ENCODE peak calls at places on chromosomes 11 and 22, in nine cellular contexts. One of them, this sample, is unnamed.

GRCh38 chr11:19232910-19233503 is 7.7 kb downstream of the E2F8 start:
- DNase-seq in adrenal gland: peak
- DNase-seq in sigmoid colon: no peak
- DNase-seq in lower leg skin: no peak
- DNase-seq in A549: peak
- DNase-seq in gastrocnemius medialis: peak
- DNase-seq in prostate gland: no peak
- DNase-seq in K562: no peak
- DNase-seq in IMR-90: peak
- DNase-seq in this sample: no peak

GRCh38 chr11:110972640-110973039 is 260.4 kb upstream of the ARHGAP20 start:
- DNase-seq in sigmoid colon: no peak
- DNase-seq in prostate gland: no peak
- DNase-seq in lower leg skin: no peak
- DNase-seq in adrenal gland: peak
- DNase-seq in A549: no peak
- DNase-seq in K562: no peak
- DNase-seq in gastrocnemius medialis: no peak
- DNase-seq in IMR-90: peak
- DNase-seq in this sample: no peak

GRCh38 chr11:96337541-96338530 is 5.2 kb downstream of the MAML2 start:
- DNase-seq in K562: peak
- DNase-seq in lower leg skin: no peak
- DNase-seq in prostate gland: no peak
- DNase-seq in gastrocnemius medialis: no peak
- DNase-seq in IMR-90: peak
- DNase-seq in A549: no peak
- DNase-seq in adrenal gland: peak
- DNase-seq in sigmoid colon: no peak
- DNase-seq in this sample: no peak

GRCh38 chr11:130531061-130531460 is 82.6 kb downstream of the ADAMTS15 start:
- DNase-seq in lower leg skin: no peak
- DNase-seq in gastrocnemius medialis: no peak
- DNase-seq in adrenal gland: no peak
- DNase-seq in K562: no peak
- DNase-seq in prostate gland: no peak
- DNase-seq in IMR-90: no peak
- DNase-seq in A549: no peak
- DNase-seq in sigmoid colon: no peak
- DNase-seq in this sample: no peak

GRCh38 chr22:30880181-30880601 is 88.4 kb downstream of the MORC2 start:
- DNase-seq in adrenal gland: no peak
- DNase-seq in lower leg skin: no peak
- DNase-seq in prostate gland: no peak
- DNase-seq in K562: no peak
- DNase-seq in gastrocnemius medialis: no peak
- DNase-seq in sigmoid colon: no peak
- DNase-seq in A549: no peak
- DNase-seq in IMR-90: no peak
- DNase-seq in this sample: no peak

GRCh38 chr22:20096574-20097420 is 16.8 kb downstream of the DGCR8 start:
- DNase-seq in A549: no peak
- DNase-seq in K562: no peak
- DNase-seq in sigmoid colon: no peak
- DNase-seq in adrenal gland: no peak
- DNase-seq in prostate gland: no peak
- DNase-seq in lower leg skin: no peak
- DNase-seq in gastrocnemius medialis: no peak
- DNase-seq in IMR-90: no peak
- DNase-seq in this sample: no peak

GRCh38 chr11:58742140-58742539 is 10.4 kb upstream of the GLYAT start:
- DNase-seq in prostate gland: no peak
- DNase-seq in IMR-90: no peak
- DNase-seq in A549: no peak
- DNase-seq in gastrocnemius medialis: no peak
- DNase-seq in adrenal gland: no peak
- DNase-seq in lower leg skin: no peak
- DNase-seq in K562: no peak
- DNase-seq in sigmoid colon: no peak
- DNase-seq in this sample: no peak

GRCh38 chr11:44071157-44071556 is 5.1 kb downstream of the ACCS start:
- DNase-seq in IMR-90: no peak
- DNase-seq in lower leg skin: no peak
- DNase-seq in K562: no peak
- DNase-seq in adrenal gland: no peak
- DNase-seq in gastrocnemius medialis: no peak
- DNase-seq in A549: no peak
- DNase-seq in prostate gland: no peak
- DNase-seq in sigmoid colon: no peak
- DNase-seq in this sample: no peak

GRCh38 chr11:118009821-118010737 is 23.9 kb downstream of the IL10RA start:
- DNase-seq in gastrocnemius medialis: no peak
- DNase-seq in adrenal gland: no peak
- DNase-seq in IMR-90: no peak
- DNase-seq in sigmoid colon: no peak
- DNase-seq in lower leg skin: no peak
- DNase-seq in A549: no peak
- DNase-seq in K562: no peak
- DNase-seq in prostate gland: no peak
- DNase-seq in this sample: no peak

GRCh38 chr11:77091146-77091940 is 11.3 kb upstream of the OMP start:
- DNase-seq in A549: peak
- DNase-seq in K562: peak
- DNase-seq in IMR-90: peak
- DNase-seq in sigmoid colon: peak
- DNase-seq in prostate gland: peak
- DNase-seq in adrenal gland: peak
- DNase-seq in gastrocnemius medialis: peak
- DNase-seq in lower leg skin: peak
- DNase-seq in this sample: peak

GRCh38 chr22:32660292-32660691 is 141.2 kb upstream of the TIMP3 start:
- DNase-seq in prostate gland: peak
- DNase-seq in adrenal gland: peak
- DNase-seq in IMR-90: peak
- DNase-seq in gastrocnemius medialis: peak
- DNase-seq in sigmoid colon: peak
- DNase-seq in K562: peak
- DNase-seq in A549: peak
- DNase-seq in lower leg skin: peak
- DNase-seq in this sample: peak

GRCh38 chr11:116535120-116535519 is 237.7 kb downstream of the BUD13 start:
- DNase-seq in gastrocnemius medialis: no peak
- DNase-seq in prostate gland: no peak
- DNase-seq in K562: no peak
- DNase-seq in adrenal gland: no peak
- DNase-seq in lower leg skin: no peak
- DNase-seq in sigmoid colon: peak
- DNase-seq in A549: no peak
- DNase-seq in IMR-90: no peak
- DNase-seq in this sample: no peak

GRCh38 chr22:49046000-49046545 is 781.6 kb downstream of the BRD1 start:
- DNase-seq in sigmoid colon: no peak
- DNase-seq in gastrocnemius medialis: no peak
- DNase-seq in lower leg skin: no peak
- DNase-seq in adrenal gland: no peak
- DNase-seq in K562: no peak
- DNase-seq in IMR-90: no peak
- DNase-seq in prostate gland: no peak
- DNase-seq in A549: no peak
- DNase-seq in this sample: no peak

GRCh38 chr22:49045276-49045675 is 782.4 kb downstream of the BRD1 start:
- DNase-seq in sigmoid colon: no peak
- DNase-seq in prostate gland: no peak
- DNase-seq in IMR-90: no peak
- DNase-seq in A549: no peak
- DNase-seq in K562: no peak
- DNase-seq in lower leg skin: no peak
- DNase-seq in adrenal gland: no peak
- DNase-seq in gastrocnemius medialis: no peak
- DNase-seq in this sample: no peak

GRCh38 chr22:49047461-49047860 is 780.2 kb downstream of the BRD1 start:
- DNase-seq in A549: no peak
- DNase-seq in gastrocnemius medialis: no peak
- DNase-seq in sigmoid colon: no peak
- DNase-seq in prostate gland: no peak
- DNase-seq in IMR-90: peak
- DNase-seq in K562: no peak
- DNase-seq in lower leg skin: no peak
- DNase-seq in adrenal gland: peak
- DNase-seq in this sample: no peak

GRCh38 chr22:49048591-49048990 is 779.1 kb downstream of the BRD1 start:
- DNase-seq in gastrocnemius medialis: no peak
- DNase-seq in IMR-90: no peak
- DNase-seq in lower leg skin: no peak
- DNase-seq in prostate gland: no peak
- DNase-seq in adrenal gland: no peak
- DNase-seq in sigmoid colon: no peak
- DNase-seq in A549: no peak
- DNase-seq in K562: no peak
- DNase-seq in this sample: no peak

GRCh38 chr22:49046546-49047305 is 780.9 kb downstream of the BRD1 start:
- DNase-seq in sigmoid colon: no peak
- DNase-seq in prostate gland: no peak
- DNase-seq in lower leg skin: no peak
- DNase-seq in A549: peak
- DNase-seq in adrenal gland: peak
- DNase-seq in K562: peak
- DNase-seq in IMR-90: no peak
- DNase-seq in gastrocnemius medialis: no peak
- DNase-seq in this sample: peak
- TF ChIP-seq CTCF in sigmoid colon: peak
- TF ChIP-seq CTCF in prostate gland: peak
- TF ChIP-seq CTCF in lower leg skin: no peak
- TF ChIP-seq CTCF in A549: peak
- TF ChIP-seq CTCF in adrenal gland: no peak
- TF ChIP-seq CTCF in K562: peak
- TF ChIP-seq CTCF in IMR-90: no peak
- TF ChIP-seq CTCF in gastrocnemius medialis: no peak
- TF ChIP-seq CTCF in this sample: peak

DNA sequence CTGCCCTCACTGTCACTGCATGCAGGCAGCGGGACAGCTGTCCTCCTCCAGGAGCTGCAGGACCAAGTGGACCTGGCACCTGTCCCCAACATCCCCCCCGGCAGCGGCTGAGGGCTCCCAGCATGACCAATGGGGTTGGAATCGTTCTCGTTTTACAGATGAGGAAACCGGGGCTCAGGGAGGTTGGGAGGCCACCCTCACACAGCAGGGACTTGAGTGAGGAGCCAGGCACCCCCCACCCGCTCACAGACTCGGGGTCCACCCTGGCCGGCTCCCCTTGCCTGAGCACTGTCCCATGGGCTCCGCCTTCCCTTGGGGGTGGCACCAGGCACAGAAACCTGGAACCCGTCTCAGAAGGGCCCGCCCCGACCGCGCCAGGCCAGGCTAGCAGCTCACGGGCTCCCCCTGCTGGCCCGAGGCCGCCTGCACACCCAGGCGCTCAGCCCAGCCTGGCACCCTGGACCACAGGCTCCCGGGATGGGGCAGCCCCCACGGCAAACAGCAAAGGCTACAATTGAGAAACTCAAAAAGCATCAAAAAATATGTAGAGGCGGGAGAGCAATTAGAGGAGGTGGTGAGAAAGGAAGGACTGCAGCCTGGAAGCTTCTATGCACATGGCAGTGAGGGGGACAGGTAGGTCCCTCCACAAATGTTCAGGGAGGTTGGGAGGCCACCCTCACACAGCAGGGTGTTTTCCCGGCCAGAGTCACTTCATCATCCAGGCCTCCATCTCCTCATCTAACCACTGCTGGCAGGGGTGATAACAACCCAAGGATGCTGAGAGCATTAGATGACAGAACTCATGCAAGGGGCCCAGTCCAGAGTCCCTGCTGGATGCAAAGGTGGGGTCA is 12.8 kb downstream of the MACROD1 start:
- DNase-seq in prostate gland: peak
- DNase-seq in gastrocnemius medialis: peak
- DNase-seq in K562: peak
- DNase-seq in A549: peak
- DNase-seq in lower leg skin: no peak
- DNase-seq in IMR-90: peak
- DNase-seq in adrenal gland: peak
- DNase-seq in sigmoid colon: peak
- DNase-seq in this sample: peak
- H3K4me3 ChIP-seq in prostate gland: no peak
- H3K4me3 ChIP-seq in gastrocnemius medialis: no peak
- H3K4me3 ChIP-seq in K562: no peak
- H3K4me3 ChIP-seq in A549: no peak
- H3K4me3 ChIP-seq in lower leg skin: no peak
- H3K4me3 ChIP-seq in IMR-90: no peak
- H3K4me3 ChIP-seq in adrenal gland: no peak
- H3K4me3 ChIP-seq in sigmoid colon: no peak
- H3K4me3 ChIP-seq in this sample: no peak

DNA sequence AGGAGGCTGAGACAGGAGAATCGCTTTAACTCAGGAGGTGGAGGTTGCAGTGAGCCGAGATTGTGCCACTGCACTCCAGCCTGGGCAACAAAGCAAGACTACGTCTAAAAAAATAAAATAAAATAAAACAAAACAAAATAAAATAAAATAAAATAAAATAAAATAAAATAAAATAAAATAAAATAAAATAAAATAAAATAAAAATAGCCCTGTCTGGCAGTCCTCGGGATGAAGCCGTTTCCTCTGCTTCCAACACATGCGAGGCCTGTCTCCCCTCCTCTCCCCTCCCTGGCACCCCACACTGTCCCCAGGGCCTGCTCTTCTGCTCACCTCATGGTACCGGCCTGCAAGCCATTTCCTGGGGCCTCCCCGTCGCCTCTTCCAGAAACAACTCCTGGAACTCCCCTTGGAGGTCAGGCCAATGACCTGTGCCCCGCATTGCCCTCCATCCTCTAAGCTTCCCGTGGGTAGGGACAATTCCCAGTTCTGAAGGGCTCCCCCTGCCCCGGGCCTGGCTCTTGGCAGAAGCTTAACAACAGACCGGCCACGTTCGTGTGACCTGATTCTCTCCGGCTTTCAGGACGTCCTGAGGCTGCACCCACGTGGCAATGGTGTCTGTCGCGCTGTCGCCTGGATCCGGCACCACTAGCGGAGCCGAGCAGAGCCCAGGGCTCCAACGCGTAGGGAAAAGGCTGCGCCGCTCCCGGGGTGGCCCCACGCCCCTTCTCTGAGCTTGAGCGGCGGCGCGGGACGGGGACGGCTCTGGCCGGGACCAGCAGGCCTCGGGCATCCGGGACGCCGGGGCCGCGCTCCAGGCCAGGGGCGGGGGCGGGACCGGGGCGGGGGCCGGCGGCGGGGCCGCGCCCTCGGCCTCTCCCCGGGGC is 456 bp upstream of the PARVB start:
- DNase-seq in gastrocnemius medialis: peak
- DNase-seq in prostate gland: no peak
- DNase-seq in IMR-90: peak
- DNase-seq in adrenal gland: peak
- DNase-seq in lower leg skin: no peak
- DNase-seq in sigmoid colon: no peak
- DNase-seq in K562: peak
- DNase-seq in A549: no peak
- DNase-seq in this sample: no peak
- TF ChIP-seq POLR2A in gastrocnemius medialis: peak
- TF ChIP-seq POLR2A in prostate gland: no peak
- TF ChIP-seq POLR2A in IMR-90: no peak
- TF ChIP-seq POLR2A in adrenal gland: peak
- TF ChIP-seq POLR2A in lower leg skin: no peak
- TF ChIP-seq POLR2A in sigmoid colon: no peak
- TF ChIP-seq POLR2A in K562: peak
- TF ChIP-seq POLR2A in A549: peak
- TF ChIP-seq POLR2A in this sample: peak

GRCh38 chr11:63508009-63508408 is 2.1 kb downstream of the LGALS12 start:
- DNase-seq in IMR-90: no peak
- DNase-seq in sigmoid colon: no peak
- DNase-seq in prostate gland: no peak
- DNase-seq in gastrocnemius medialis: peak
- DNase-seq in A549: peak
- DNase-seq in adrenal gland: peak
- DNase-seq in lower leg skin: no peak
- DNase-seq in K562: peak
- DNase-seq in this sample: peak
- TF ChIP-seq CTCF in IMR-90: no peak
- TF ChIP-seq CTCF in sigmoid colon: no peak
- TF ChIP-seq CTCF in prostate gland: peak
- TF ChIP-seq CTCF in gastrocnemius medialis: no peak
- TF ChIP-seq CTCF in A549: peak
- TF ChIP-seq CTCF in adrenal gland: peak
- TF ChIP-seq CTCF in lower leg skin: no peak
- TF ChIP-seq CTCF in K562: peak
- TF ChIP-seq CTCF in this sample: peak